ENCODE peak calls at places on chromosomes 12 and 14, in seven cellular contexts. One of them, this sample, is unnamed.

GRCh38 chr12:117367006-117367638 is 5.7 kb upstream of the NOS1 start:
- DNase-seq in bronchial epithelial cell: peak; percentile 68
- DNase-seq in HEK293T: peak; percentile 81
- DNase-seq in H7: peak; percentile 87
- DNase-seq in B cell: peak; percentile 47
- DNase-seq in fibroblast of mammary gland: peak; percentile 67
- DNase-seq in HS-5: peak; percentile 24
- DNase-seq in this sample: peak; percentile 86

GRCh38 chr14:73180385-73180805 is 44.1 kb downstream of the PSEN1 start:
- DNase-seq in HS-5: no peak
- DNase-seq in bronchial epithelial cell: peak; percentile 92
- DNase-seq in fibroblast of mammary gland: peak; percentile 77
- DNase-seq in H7: no peak
- DNase-seq in HEK293T: no peak
- DNase-seq in B cell: no peak
- DNase-seq in this sample: no peak

GRCh38 chr14:39431416-39432178 is 636 bp downstream of the FBXO33 start:
- DNase-seq in B cell: peak; percentile 43
- DNase-seq in fibroblast of mammary gland: peak; percentile 16
- DNase-seq in H7: peak; percentile 71
- DNase-seq in bronchial epithelial cell: peak; percentile 46
- DNase-seq in HS-5: no peak
- DNase-seq in HEK293T: peak; percentile 21
- DNase-seq in this sample: peak; percentile 26

GRCh38 chr12:52285851-52286530 is 5.3 kb downstream of the KRT81 start:
- DNase-seq in bronchial epithelial cell: no peak
- DNase-seq in H7: no peak
- DNase-seq in HEK293T: no peak
- DNase-seq in HS-5: no peak
- DNase-seq in B cell: no peak
- DNase-seq in fibroblast of mammary gland: no peak
- DNase-seq in this sample: no peak

GRCh38 chr12:75447695-75448393 is 32.7 kb upstream of the GLIPR1 start:
- DNase-seq in B cell: no peak
- DNase-seq in bronchial epithelial cell: peak; percentile 68
- DNase-seq in H7: no peak
- DNase-seq in HEK293T: no peak
- DNase-seq in HS-5: no peak
- DNase-seq in fibroblast of mammary gland: peak; percentile 14
- DNase-seq in this sample: no peak

GRCh38 chr12:95605087-95605486 is 53.8 kb upstream of the USP44 start:
- DNase-seq in HS-5: peak; percentile 69
- DNase-seq in B cell: no peak
- DNase-seq in bronchial epithelial cell: peak; percentile 72
- DNase-seq in H7: no peak
- DNase-seq in fibroblast of mammary gland: peak; percentile 54
- DNase-seq in HEK293T: no peak
- DNase-seq in this sample: no peak

GRCh38 chr14:90294872-90295271 is 36.9 kb downstream of the NRDE2 start:
- DNase-seq in HS-5: no peak
- DNase-seq in B cell: no peak
- DNase-seq in HEK293T: no peak
- DNase-seq in H7: no peak
- DNase-seq in bronchial epithelial cell: no peak
- DNase-seq in fibroblast of mammary gland: no peak
- DNase-seq in this sample: no peak

GRCh38 chr12:6469609-6470374 is 685 bp downstream of the VAMP1 start:
- DNase-seq in fibroblast of mammary gland: no peak
- DNase-seq in HEK293T: no peak
- DNase-seq in H7: peak; percentile 81
- DNase-seq in bronchial epithelial cell: no peak
- DNase-seq in HS-5: no peak
- DNase-seq in B cell: no peak
- DNase-seq in this sample: no peak

GRCh38 chr14:91284146-91284790 is 39.8 kb upstream of the GPR68 start:
- DNase-seq in bronchial epithelial cell: peak; percentile 43
- DNase-seq in B cell: no peak
- DNase-seq in HEK293T: peak; percentile 52
- DNase-seq in HS-5: peak; percentile 33
- DNase-seq in fibroblast of mammary gland: peak; percentile 69
- DNase-seq in H7: no peak
- DNase-seq in this sample: no peak

GRCh38 chr14:74902941-74903705 is 19.9 kb downstream of the RPS6KL1 start:
- DNase-seq in HS-5: no peak
- DNase-seq in HEK293T: no peak
- DNase-seq in B cell: no peak
- DNase-seq in fibroblast of mammary gland: no peak
- DNase-seq in H7: no peak
- DNase-seq in bronchial epithelial cell: no peak
- DNase-seq in this sample: no peak

GRCh38 chr12:11078246-11078645 is 13.9 kb downstream of the TAS2R43 start:
- DNase-seq in HEK293T: no peak
- DNase-seq in HS-5: no peak
- DNase-seq in bronchial epithelial cell: no peak
- DNase-seq in fibroblast of mammary gland: no peak
- DNase-seq in B cell: no peak
- DNase-seq in H7: no peak
- DNase-seq in this sample: no peak

GRCh38 chr14:99516156-99517045 is 35.2 kb downstream of the CCNK start:
- DNase-seq in HS-5: no peak
- DNase-seq in bronchial epithelial cell: no peak
- DNase-seq in H7: no peak
- DNase-seq in B cell: no peak
- DNase-seq in HEK293T: no peak
- DNase-seq in fibroblast of mammary gland: no peak
- DNase-seq in this sample: no peak

GRCh38 chr14:77303417-77304156 is 17.1 kb downstream of the POMT2 start:
- DNase-seq in bronchial epithelial cell: peak; percentile 99
- DNase-seq in B cell: no peak
- DNase-seq in HEK293T: no peak
- DNase-seq in H7: no peak
- DNase-seq in HS-5: peak; percentile 78
- DNase-seq in fibroblast of mammary gland: peak; percentile 97
- DNase-seq in this sample: no peak

GRCh38 chr14:75254901-75255300 is 23.7 kb upstream of the FOS start:
- DNase-seq in H7: peak; percentile 49
- DNase-seq in HEK293T: no peak
- DNase-seq in bronchial epithelial cell: peak; percentile 92
- DNase-seq in fibroblast of mammary gland: no peak
- DNase-seq in B cell: no peak
- DNase-seq in HS-5: no peak
- DNase-seq in this sample: no peak

GRCh38 chr12:53004178-53004577 is 2.1 kb upstream of the EIF4B start:
- DNase-seq in B cell: no peak
- DNase-seq in HS-5: peak; percentile 41
- DNase-seq in HEK293T: no peak
- DNase-seq in fibroblast of mammary gland: peak; percentile 67
- DNase-seq in H7: peak; percentile 50
- DNase-seq in bronchial epithelial cell: peak; percentile 87
- DNase-seq in this sample: no peak

This sample was measured in cerebellum.